ENCODE peak calls at places on chromosomes 3 and 15, in six cellular contexts. G is glutamatergic neuron; J is CD8-positive, alpha-beta T cell; S is HL-60; E is fibroblast of pulmonary artery; V is MCF 10A. I is an unnamed sample.

GRCh38 chr15:74122403-74123130 is 7.8 kb upstream of the ISLR2 start:
- DNase-seq in G (no peak), J (no peak), S (no peak), E (no peak), V (no peak), I (no peak)

GRCh38 chr3:39757312-39757711 is 52.1 kb upstream of the MYRIP start:
- DNase-seq in G (no peak), J (no peak), S (no peak), E (peak), V (no peak), I (no peak)

GRCh38 chr3:123104550-123104949 is 37.7 kb downstream of the PDIA5 start:
- DNase-seq in G (no peak), J (no peak), S (no peak), E (peak), V (peak), I (peak)

GRCh38 chr15:90582553-90582952 is 52.8 kb downstream of the CRTC3 start:
- DNase-seq in G (no peak), J (no peak), S (no peak), E (no peak), V (no peak), I (no peak)

GRCh38 chr3:46934067-46934466 is 42.5 kb downstream of the CCDC12 start:
- DNase-seq in G (no peak), J (no peak), S (no peak), E (no peak), V (no peak), I (no peak)

GRCh38 chr3:8492744-8493511 is 8.7 kb upstream of the LMCD1 start:
- DNase-seq in G (no peak), J (no peak), S (no peak), E (no peak), V (no peak), I (no peak)

GRCh38 chr3:18153571-18154173 is 271.5 kb downstream of the SATB1 start:
- DNase-seq in G (no peak), J (no peak), S (no peak), E (peak), V (peak), I (peak)

GRCh38 chr15:76204916-76205460 is 106.3 kb downstream of the ETFA start:
- DNase-seq in G (no peak), J (no peak), S (no peak), E (no peak), V (no peak), I (no peak)

GRCh38 chr3:10437272-10437994 is 68.0 kb downstream of the ATP2B2 start:
- DNase-seq in G (no peak), J (peak), S (no peak), E (peak), V (no peak), I (peak)

GRCh38 chr3:14146381-14147062 is 21.7 kb downstream of the TMEM43 start:
- DNase-seq in G (no peak), J (peak), S (no peak), E (no peak), V (no peak), I (no peak)

GRCh38 chr3:133488785-133489367 is 84.6 kb upstream of the CDV3 start:
- DNase-seq in G (no peak), J (no peak), S (no peak), E (peak), V (peak), I (peak)

GRCh38 chr3:16313955-16314645 is 49.1 kb downstream of the OXNAD1 start:
- DNase-seq in G (no peak), J (peak), S (peak), E (no peak), V (no peak), I (no peak)

I was measured in fibroblast of the aortic adventitia.